ENCODE peak calls at places on chromosomes 11 and 22, in four cellular contexts. One of them, this sample, is unnamed.

GRCh38 chr11:29282088-29282487 is 734.7 kb downstream of the KCNA4 start:
- DNase-seq in GM12891: no peak
- DNase-seq in endothelial cell of umbilical vein: peak; percentile 92
- DNase-seq in uterus: no peak
- DNase-seq in this sample: peak; percentile 24

GRCh38 chr11:34641981-34642380 is 21.1 kb downstream of the EHF start:
- DNase-seq in GM12891: no peak
- DNase-seq in endothelial cell of umbilical vein: no peak
- DNase-seq in uterus: no peak
- DNase-seq in this sample: no peak

GRCh38 chr22:30235687-30236170 is 10.8 kb downstream of the LIF start:
- DNase-seq in GM12891: no peak
- DNase-seq in endothelial cell of umbilical vein: no peak
- DNase-seq in uterus: no peak
- DNase-seq in this sample: peak; percentile 71

GRCh38 chr11:70526116-70527045 is 128.1 kb downstream of the CTTN start:
- DNase-seq in GM12891: no peak
- DNase-seq in endothelial cell of umbilical vein: no peak
- DNase-seq in uterus: no peak
- DNase-seq in this sample: no peak

GRCh38 chr11:3135491-3136440 is 29.3 kb downstream of the OSBPL5 start:
- DNase-seq in GM12891: no peak
- DNase-seq in endothelial cell of umbilical vein: no peak
- DNase-seq in uterus: peak; percentile 14
- DNase-seq in this sample: no peak

GRCh38 chr22:39661842-39662676 is 91.5 kb downstream of the CACNA1I start:
- DNase-seq in GM12891: no peak
- DNase-seq in endothelial cell of umbilical vein: no peak
- DNase-seq in uterus: no peak
- DNase-seq in this sample: no peak

GRCh38 chr11:1921576-1922141 is 2.2 kb downstream of the TNNT3 start:
- DNase-seq in GM12891: no peak
- DNase-seq in endothelial cell of umbilical vein: no peak
- DNase-seq in uterus: peak; percentile 64
- DNase-seq in this sample: no peak

GRCh38 chr11:68436985-68437926 is 23.3 kb upstream of the PPP6R3 start:
- DNase-seq in GM12891: no peak
- DNase-seq in endothelial cell of umbilical vein: peak; percentile 87
- DNase-seq in uterus: no peak
- DNase-seq in this sample: peak; percentile 97

GRCh38 chr11:84806354-84806753 is 820.8 kb downstream of the DLG2 start:
- DNase-seq in GM12891: no peak
- DNase-seq in endothelial cell of umbilical vein: no peak
- DNase-seq in uterus: no peak
- DNase-seq in this sample: no peak

DNA sequence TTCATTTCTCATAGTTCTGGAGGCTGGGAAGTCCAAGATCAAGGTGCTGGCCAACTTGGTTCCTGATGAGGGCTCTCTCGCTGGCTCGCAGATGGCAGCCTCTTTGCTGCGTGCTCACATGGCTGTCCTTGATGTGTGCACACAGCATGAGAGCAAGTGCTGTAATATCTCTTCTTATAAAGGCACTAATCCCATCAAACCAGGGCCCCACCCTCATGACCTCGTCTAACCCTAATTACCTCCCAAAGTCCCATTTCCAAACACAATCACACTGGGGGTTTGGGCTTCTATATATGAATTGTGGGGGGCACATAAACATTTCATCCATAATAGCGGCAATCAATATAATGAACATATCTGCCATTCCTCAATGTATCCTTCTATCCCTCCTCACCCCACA is 1062.1 kb downstream of the BRD1 start:
- DNase-seq in GM12891: no peak
- DNase-seq in endothelial cell of umbilical vein: no peak
- DNase-seq in uterus: no peak
- DNase-seq in this sample: no peak
- TF ChIP-seq POLR2A in GM12891: no peak
- TF ChIP-seq POLR2A in endothelial cell of umbilical vein: no peak
- TF ChIP-seq POLR2A in uterus: no peak
- TF ChIP-seq POLR2A in this sample: no peak

DNA sequence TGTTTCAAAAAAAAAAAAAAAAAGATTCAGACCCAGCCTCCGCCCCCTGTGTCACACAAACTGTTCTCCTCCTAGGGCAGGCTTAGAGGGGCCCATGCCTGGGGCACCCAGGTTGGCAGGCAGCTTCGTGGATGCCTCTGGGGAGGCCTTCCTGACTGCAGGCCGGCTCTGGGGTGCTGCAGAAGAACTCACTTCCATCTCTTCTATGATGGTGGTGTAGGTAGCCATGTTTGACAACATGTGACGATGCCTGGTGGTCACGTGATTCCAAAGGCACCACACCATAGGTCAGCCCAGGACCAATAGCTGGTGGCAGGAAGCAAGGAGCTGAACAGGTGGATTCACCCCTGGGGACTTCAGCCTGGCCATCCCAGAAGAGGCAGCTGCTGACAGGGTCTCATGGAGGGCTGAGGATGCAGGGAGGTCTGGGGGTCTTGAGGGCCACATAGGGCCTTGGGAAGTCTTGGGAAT is 24.1 kb upstream of the CELSR1 start:
- DNase-seq in GM12891: peak; percentile 79
- DNase-seq in endothelial cell of umbilical vein: no peak
- DNase-seq in uterus: no peak
- DNase-seq in this sample: no peak
- TF ChIP-seq POLR2A in GM12891: peak; percentile 14
- TF ChIP-seq POLR2A in endothelial cell of umbilical vein: no peak
- TF ChIP-seq POLR2A in uterus: no peak
- TF ChIP-seq POLR2A in this sample: no peak

GRCh38 chr11:66728760-66729385 is at the start of gene SPTBN2:
- DNase-seq in GM12891: no peak
- DNase-seq in endothelial cell of umbilical vein: no peak
- DNase-seq in uterus: no peak
- DNase-seq in this sample: no peak
- TF ChIP-seq POLR2A in GM12891: no peak
- TF ChIP-seq POLR2A in endothelial cell of umbilical vein: no peak
- TF ChIP-seq POLR2A in uterus: no peak
- TF ChIP-seq POLR2A in this sample: no peak

GRCh38 chr11:65540290-65541092 is 15.6 kb downstream of the SCYL1 start:
- DNase-seq in GM12891: peak; percentile 99
- DNase-seq in endothelial cell of umbilical vein: peak; percentile 90
- DNase-seq in uterus: peak; percentile 89
- DNase-seq in this sample: peak; percentile 98
- TF ChIP-seq POLR2A in GM12891: no peak
- TF ChIP-seq POLR2A in endothelial cell of umbilical vein: no peak
- TF ChIP-seq POLR2A in uterus: peak; percentile 25
- TF ChIP-seq POLR2A in this sample: no peak

GRCh38 chr22:50305658-50306566 is 1.5 kb downstream of the PLXNB2 start:
- DNase-seq in GM12891: no peak
- DNase-seq in endothelial cell of umbilical vein: peak; percentile 83
- DNase-seq in uterus: peak; percentile 86
- DNase-seq in this sample: peak; percentile 97

GRCh38 chr22:50305393-50305657 is 2.1 kb downstream of the PLXNB2 start:
- DNase-seq in GM12891: no peak
- DNase-seq in endothelial cell of umbilical vein: no peak
- DNase-seq in uterus: no peak
- DNase-seq in this sample: no peak

GRCh38 chr22:50308597-50308935 is 1.1 kb upstream of the PLXNB2 start:
- DNase-seq in GM12891: no peak
- DNase-seq in endothelial cell of umbilical vein: no peak
- DNase-seq in uterus: peak; percentile 87
- DNase-seq in this sample: no peak

GRCh38 chr22:50307891-50308596 is 598 bp upstream of the PLXNB2 start:
- DNase-seq in GM12891: no peak
- DNase-seq in endothelial cell of umbilical vein: no peak
- DNase-seq in uterus: peak; percentile 51
- DNase-seq in this sample: no peak

GRCh38 chr22:50306753-50307749 is at the start of gene PLXNB2:
- DNase-seq in GM12891: peak; percentile 84
- DNase-seq in endothelial cell of umbilical vein: peak; percentile 76
- DNase-seq in uterus: peak; percentile 84
- DNase-seq in this sample: no peak
- TF ChIP-seq POLR2A in GM12891: peak; percentile 27
- TF ChIP-seq POLR2A in endothelial cell of umbilical vein: peak; percentile 79
- TF ChIP-seq POLR2A in uterus: peak; percentile 61
- TF ChIP-seq POLR2A in this sample: peak; percentile 73

GRCh38 chr11:12108875-12109453 is 1.4 kb upstream of the MICAL2 start:
- DNase-seq in GM12891: no peak
- DNase-seq in endothelial cell of umbilical vein: no peak
- DNase-seq in uterus: no peak
- DNase-seq in this sample: no peak
- TF ChIP-seq POLR2A in GM12891: no peak
- TF ChIP-seq POLR2A in endothelial cell of umbilical vein: no peak
- TF ChIP-seq POLR2A in uterus: no peak
- TF ChIP-seq POLR2A in this sample: no peak

GRCh38 chr11:73795925-73796632 is 8.4 kb downstream of the MRPL48 start:
- DNase-seq in GM12891: no peak
- DNase-seq in endothelial cell of umbilical vein: no peak
- DNase-seq in uterus: no peak
- DNase-seq in this sample: no peak
- TF ChIP-seq POLR2A in GM12891: no peak
- TF ChIP-seq POLR2A in endothelial cell of umbilical vein: no peak
- TF ChIP-seq POLR2A in uterus: no peak
- TF ChIP-seq POLR2A in this sample: peak; percentile 6

GRCh38 chr11:8910662-8911039 is 338 bp upstream of the AKIP1 start:
- DNase-seq in GM12891: no peak
- DNase-seq in endothelial cell of umbilical vein: peak; percentile 22
- DNase-seq in uterus: no peak
- DNase-seq in this sample: no peak

GRCh38 chr11:8913961-8914660 is 3.1 kb downstream of the AKIP1 start:
- DNase-seq in GM12891: no peak
- DNase-seq in endothelial cell of umbilical vein: peak; percentile 57
- DNase-seq in uterus: peak; percentile 36
- DNase-seq in this sample: no peak

GRCh38 chr11:8908099-8908498 is 2.9 kb upstream of the AKIP1 start:
- DNase-seq in GM12891: no peak
- DNase-seq in endothelial cell of umbilical vein: no peak
- DNase-seq in uterus: no peak
- DNase-seq in this sample: no peak

GRCh38 chr11:8914661-8915018 is 3.7 kb downstream of the AKIP1 start:
- DNase-seq in GM12891: no peak
- DNase-seq in endothelial cell of umbilical vein: no peak
- DNase-seq in uterus: no peak
- DNase-seq in this sample: no peak

GRCh38 chr11:8911040-8911823 is at the start of gene AKIP1:
- DNase-seq in GM12891: peak; percentile 73
- DNase-seq in endothelial cell of umbilical vein: peak; percentile 98
- DNase-seq in uterus: peak; percentile 96
- DNase-seq in this sample: peak; percentile 93
- TF ChIP-seq POLR2A in GM12891: no peak
- TF ChIP-seq POLR2A in endothelial cell of umbilical vein: peak; percentile 42
- TF ChIP-seq POLR2A in uterus: peak; percentile 60
- TF ChIP-seq POLR2A in this sample: peak; percentile 81

DNA sequence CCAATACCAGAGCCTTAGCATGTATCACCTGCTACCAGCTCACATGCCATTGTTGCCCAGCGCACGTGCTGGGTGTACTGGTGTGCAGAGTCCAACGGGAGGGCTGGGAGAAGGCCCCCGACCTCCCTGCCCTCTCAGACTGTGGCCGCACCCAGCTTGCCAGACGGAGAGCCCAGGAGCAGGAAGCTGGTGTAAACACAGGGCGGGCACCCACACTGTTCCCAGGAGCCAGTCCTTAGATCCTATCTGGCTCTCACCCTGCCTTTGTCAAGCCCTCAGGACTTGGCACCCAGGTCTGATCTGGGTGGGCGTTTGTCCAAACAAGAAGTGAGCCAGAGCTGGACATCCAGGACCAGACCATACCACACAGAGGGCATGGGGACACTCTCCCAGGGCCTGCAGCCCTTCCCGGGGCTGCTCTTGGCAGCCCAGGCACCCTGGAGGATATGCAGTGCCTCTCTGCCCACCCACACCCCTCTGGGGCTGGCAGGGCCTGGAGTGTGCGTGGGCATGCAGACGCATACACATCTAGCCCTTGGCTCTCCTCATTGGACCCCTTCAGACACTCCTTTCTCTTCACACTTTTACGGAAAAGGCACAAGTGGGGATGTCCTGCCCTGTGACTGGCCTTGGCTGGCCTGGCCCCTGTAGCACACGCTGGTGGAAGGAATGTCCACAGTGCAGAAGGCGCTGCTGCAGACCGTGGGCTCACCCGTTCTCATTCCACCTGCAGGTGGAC is 19.9 kb upstream of the CLDN5 start:
- DNase-seq in GM12891: no peak
- DNase-seq in endothelial cell of umbilical vein: no peak
- DNase-seq in uterus: no peak
- DNase-seq in this sample: no peak
- TF ChIP-seq POLR2A in GM12891: no peak
- TF ChIP-seq POLR2A in endothelial cell of umbilical vein: no peak
- TF ChIP-seq POLR2A in uterus: no peak
- TF ChIP-seq POLR2A in this sample: no peak

GRCh38 chr11:72821920-72822799 is 7.9 kb downstream of the ATG16L2 start:
- DNase-seq in GM12891: no peak
- DNase-seq in endothelial cell of umbilical vein: peak; percentile 91
- DNase-seq in uterus: peak; percentile 94
- DNase-seq in this sample: peak; percentile 47

GRCh38 chr11:72825661-72826060 is 11.4 kb downstream of the ATG16L2 start:
- DNase-seq in GM12891: no peak
- DNase-seq in endothelial cell of umbilical vein: no peak
- DNase-seq in uterus: no peak
- DNase-seq in this sample: no peak

GRCh38 chr11:72824811-72825505 is 10.7 kb downstream of the ATG16L2 start:
- DNase-seq in GM12891: no peak
- DNase-seq in endothelial cell of umbilical vein: no peak
- DNase-seq in uterus: no peak
- DNase-seq in this sample: no peak

GRCh38 chr11:72823105-72823804 is 9.0 kb downstream of the ATG16L2 start:
- DNase-seq in GM12891: no peak
- DNase-seq in endothelial cell of umbilical vein: no peak
- DNase-seq in uterus: no peak
- DNase-seq in this sample: no peak

GRCh38 chr11:72824020-72824419 is 9.8 kb downstream of the ATG16L2 start:
- DNase-seq in GM12891: no peak
- DNase-seq in endothelial cell of umbilical vein: no peak
- DNase-seq in uterus: no peak
- DNase-seq in this sample: no peak
- TF ChIP-seq POLR2A in GM12891: peak; percentile 31
- TF ChIP-seq POLR2A in endothelial cell of umbilical vein: no peak
- TF ChIP-seq POLR2A in uterus: no peak
- TF ChIP-seq POLR2A in this sample: no peak